ENCODE peak calls at places on chromosomes 2 and 18, in five cellular contexts. H is NCI-H774; A is stimulated activated CD4-positive, alpha-beta T cell treated with anti-CD3 and anti-CD28 coated beads, Interleukin-2, amount 100 ng/mL, for 48 hours; B is progenitor cell of endocrine pancreas; Q is HTR-8/SVneo. L is an unnamed sample.

GRCh38 chr18:48026216-48026615 is 95.8 kb upstream of the SMAD2 start:
- DNase-seq in A (no peak), B (no peak), Q (no peak), H (no peak), L (no peak)

GRCh38 chr18:6644841-6645240 is 84.7 kb upstream of the ARHGAP28 start:
- DNase-seq in Q (no peak), H (no peak), B (no peak), A (no peak), L (no peak)

GRCh38 chr2:218368621-218369153 is 12.0 kb downstream of the CATIP start:
- DNase-seq in H (peak), B (no peak), A (no peak), Q (no peak), L (no peak)

GRCh38 chr2:29014811-29015414 is 33.8 kb downstream of the TOGARAM2 start:
- DNase-seq in Q (peak), A (peak), B (no peak), H (no peak), L (no peak)

GRCh38 chr2:148936857-148937450 is 61.9 kb downstream of the KIF5C start:
- DNase-seq in B (no peak), Q (no peak), A (no peak), H (no peak), L (no peak)

GRCh38 chr2:131517106-131517831 is 10.4 kb upstream of the CCDC74A start:
- DNase-seq in H (no peak), B (no peak), Q (no peak), A (no peak), L (no peak)

GRCh38 chr2:75466708-75467311 is 93.9 kb downstream of the EVA1A start:
- DNase-seq in B (no peak), A (no peak), H (no peak), Q (peak), L (no peak)

GRCh38 chr2:104944495-104944894 is 90.6 kb downstream of the POU3F3 start:
- DNase-seq in Q (peak), B (no peak), A (no peak), H (no peak), L (no peak)

GRCh38 chr2:23681356-23682140 is 245.4 kb downstream of the ATAD2B start:
- DNase-seq in A (no peak), H (no peak), Q (no peak), B (no peak), L (no peak)

GRCh38 chr2:88188741-88189140 is 18.6 kb downstream of the THNSL2 start:
- DNase-seq in B (no peak), Q (no peak), H (no peak), A (no peak), L (no peak)

GRCh38 chr2:21102356-21102755 is 21.4 kb upstream of the TDRD15 start:
- DNase-seq in H (no peak), B (no peak), Q (no peak), A (no peak), L (no peak)

GRCh38 chr18:26436176-26437031 is 111.9 kb downstream of the KCTD1 start:
- DNase-seq in Q (peak), A (no peak), B (no peak), H (no peak), L (no peak)

GRCh38 chr2:211391206-211391605 is 834.8 kb downstream of the CPS1 start:
- DNase-seq in Q (no peak), A (no peak), H (no peak), B (no peak), L (no peak)

GRCh38 chr2:239459056-239459455 is 58.2 kb upstream of the HDAC4 start:
- DNase-seq in H (no peak), A (no peak), Q (no peak), B (peak), L (no peak)

GRCh38 chr2:19434413-19434812 is 76.0 kb upstream of the OSR1 start:
- DNase-seq in A (no peak), H (no peak), Q (no peak), B (no peak), L (no peak)

GRCh38 chr2:49110571-49111315 is 43.6 kb downstream of the FSHR start:
- DNase-seq in H (no peak), A (no peak), Q (no peak), B (no peak), L (no peak)

GRCh38 chr2:54859997-54860701 is 136.7 kb downstream of the EML6 start:
- DNase-seq in A (no peak), B (no peak), Q (peak), H (no peak), L (no peak)

GRCh38 chr2:41500895-41501294 is 546.9 kb upstream of the PKDCC start:
- DNase-seq in A (no peak), H (no peak), Q (no peak), B (no peak), L (no peak)

GRCh38 chr2:182866461-182867369 is at the start of gene FRZB:
- DNase-seq in A (no peak), H (no peak), B (peak), Q (peak), L (peak)

GRCh38 chr2:64052468-64053241 is 33.4 kb upstream of the VPS54 start:
- DNase-seq in Q (no peak), B (no peak), H (no peak), A (no peak), L (peak)

GRCh38 chr2:85853499-85854165 is 35.2 kb downstream of the ST3GAL5 start:
- DNase-seq in B (no peak), A (no peak), Q (no peak), H (no peak), L (no peak)

GRCh38 chr2:39875182-39875913 is 96.3 kb upstream of the THUMPD2 start:
- DNase-seq in H (no peak), A (no peak), B (no peak), Q (no peak), L (no peak)

GRCh38 chr2:241035142-241035817 is 36.9 kb downstream of the SNED1 start:
- DNase-seq in Q (no peak), A (no peak), H (no peak), B (no peak), L (no peak)

GRCh38 chr2:9001778-9002177 is 1.7 kb downstream of the MBOAT2 start:
- DNase-seq in A (no peak), Q (no peak), H (no peak), B (no peak), L (no peak)

GRCh38 chr2:196336206-196336605 is 164.8 kb upstream of the STK17B start:
- DNase-seq in Q (no peak), A (no peak), B (no peak), H (no peak), L (no peak)

GRCh38 chr2:40488927-40489677 is 37.2 kb upstream of the SLC8A1 start:
- DNase-seq in Q (peak), B (no peak), A (no peak), H (peak), L (no peak)

GRCh38 chr2:120879401-120880295 is 144.0 kb downstream of the GLI2 start:
- DNase-seq in B (no peak), Q (no peak), A (no peak), H (no peak), L (no peak)

GRCh38 chr2:119517433-119517832 is 6.8 kb downstream of the SCTR start:
- DNase-seq in B (no peak), A (peak), Q (peak), H (peak), L (peak)

GRCh38 chr2:43207553-43208300 is 18.7 kb downstream of the ZFP36L2 start:
- DNase-seq in A (no peak), H (no peak), Q (no peak), B (no peak), L (no peak)

GRCh38 chr2:178395941-178396585 is 54.9 kb downstream of the PRKRA start:
- DNase-seq in A (no peak), H (no peak), B (no peak), Q (no peak), L (no peak)

GRCh38 chr2:23178398-23178797 is 206.6 kb upstream of the KLHL29 start:
- DNase-seq in Q (no peak), H (no peak), B (no peak), A (no peak), L (no peak)

GRCh38 chr2:46776687-46777327 is 138.8 kb downstream of the MCFD2 start:
- DNase-seq in Q (peak), A (peak), B (no peak), H (peak), L (peak)

GRCh38 chr2:95698166-95698565 is 106.4 kb downstream of the TRIM43 start:
- DNase-seq in B (no peak), A (no peak), Q (no peak), H (no peak), L (no peak)

GRCh38 chr2:14285812-14286211 is 346.7 kb upstream of the LRATD1 start:
- DNase-seq in B (no peak), H (peak), Q (no peak), A (no peak), L (no peak)

GRCh38 chr2:73260338-73260984 is 23.8 kb downstream of the FBXO41 start:
- DNase-seq in A (no peak), Q (peak), H (no peak), B (peak), L (no peak)

GRCh38 chr2:138184428-138184827 is 220.2 kb downstream of the HNMT start:
- DNase-seq in Q (no peak), A (no peak), H (no peak), B (no peak), L (no peak)

GRCh38 chr2:25042321-25043240 is 705 bp downstream of the EFR3B start:
- DNase-seq in Q (peak), B (no peak), H (no peak), A (no peak), L (peak)

GRCh38 chr18:79489900-79490592 is 94.3 kb downstream of the NFATC1 start:
- DNase-seq in B (no peak), Q (no peak), A (no peak), H (no peak), L (no peak)

GRCh38 chr2:222100704-222101103 is 198.1 kb downstream of the PAX3 start:
- DNase-seq in A (no peak), H (no peak), Q (no peak), B (no peak), L (no peak)

L was measured in foreskin melanocyte.